ENCODE peak calls at places on chromosomes 16 and 17, in five cellular contexts. B is psoas muscle, X is A673, O is endothelial cell of umbilical vein, I is tibial nerve. L is an unnamed sample.

GRCh38 chr17:42305543-42306384 is 17.5 kb downstream of the STAT5A start:
- DNase-seq in B (no peak), X (no peak), O (no peak), I (no peak), L (no peak)

GRCh38 chr17:73103661-73104335 is 11.3 kb upstream of the SLC39A11 start:
- DNase-seq in B (no peak), X (no peak), O (no peak), I (no peak), L (no peak)

GRCh38 chr17:12395733-12396354 is 269.8 kb upstream of the MYOCD start:
- DNase-seq in B (no peak), X (peak; percentile 45), O (no peak), I (no peak), L (no peak)

GRCh38 chr16:4214215-4214621 is 27.7 kb downstream of the SRL start:
- DNase-seq in B (peak; percentile 74), X (peak; percentile 46), O (no peak), I (no peak), L (no peak)

GRCh38 chr17:19979917-19980770 is 2.5 kb upstream of the AKAP10 start:
- DNase-seq in B (peak; percentile 67), X (no peak), O (peak; percentile 35), I (no peak), L (peak; percentile 15)

GRCh38 chr17:63774982-63775290 is 966 bp downstream of the DDX42 start:
- DNase-seq in B (no peak), X (no peak), O (peak; percentile 33), I (no peak), L (no peak)

GRCh38 chr16:22670551-22670970 is 143.4 kb upstream of the HS3ST2 start:
- DNase-seq in B (no peak), X (peak; percentile 49), O (no peak), I (no peak), L (no peak)

GRCh38 chr16:75081179-75081859 is 35.3 kb downstream of the LDHD start:
- DNase-seq in B (no peak), X (no peak), O (no peak), I (no peak), L (no peak)

GRCh38 chr16:24670623-24671454 is 58.6 kb upstream of the TNRC6A start:
- DNase-seq in B (peak; percentile 68), X (peak; percentile 79), O (peak; percentile 59), I (peak; percentile 15), L (peak; percentile 55)

GRCh38 chr17:27980035-27980434 is 62.4 kb upstream of the NLK start:
- DNase-seq in B (no peak), X (peak; percentile 48), O (peak; percentile 99), I (no peak), L (peak; percentile 50)

GRCh38 chr17:20997711-20998570 is 44.9 kb downstream of the USP22 start:
- DNase-seq in B (peak; percentile 48), X (no peak), O (no peak), I (no peak), L (no peak)

GRCh38 chr17:14827394-14827793 is 437.7 kb downstream of the PMP22 start:
- DNase-seq in B (no peak), X (no peak), O (no peak), I (no peak), L (no peak)

GRCh38 chr17:75731086-75731715 is 9.9 kb downstream of the ITGB4 start:
- DNase-seq in B (no peak), X (no peak), O (no peak), I (no peak), L (no peak)

GRCh38 chr17:72502111-72502939 is 381.5 kb downstream of the SOX9 start:
- DNase-seq in B (no peak), X (no peak), O (no peak), I (no peak), L (no peak)

GRCh38 chr17:66716236-66717026 is 118.5 kb upstream of the CACNG5 start:
- DNase-seq in B (no peak), X (peak; percentile 76), O (peak; percentile 52), I (no peak), L (no peak)

GRCh38 chr16:78648517-78648916 is 549.1 kb downstream of the WWOX start:
- DNase-seq in B (no peak), X (no peak), O (no peak), I (no peak), L (peak; percentile 60)

GRCh38 chr17:32157225-32157624 is 14.9 kb downstream of the RHOT1 start:
- DNase-seq in B (no peak), X (no peak), O (no peak), I (no peak), L (no peak)

GRCh38 chr16:64459821-64460220 is 662.0 kb downstream of the CDH11 start:
- DNase-seq in B (no peak), X (peak; percentile 30), O (no peak), I (no peak), L (peak; percentile 15)

GRCh38 chr17:40348562-40349476 is 15.7 kb downstream of the GJD3 start:
- DNase-seq in B (peak; percentile 90), X (no peak), O (no peak), I (no peak), L (peak; percentile 73)

GRCh38 chr16:57054338-57054737 is 38.0 kb upstream of the CPNE2 start:
- DNase-seq in B (no peak), X (no peak), O (no peak), I (no peak), L (no peak)

GRCh38 chr17:7405882-7406825 is 1.5 kb upstream of the NLGN2 start:
- DNase-seq in B (no peak), X (no peak), O (no peak), I (no peak), L (no peak)

GRCh38 chr16:28277537-28278388 is 14.6 kb upstream of the SBK1 start:
- DNase-seq in B (peak; percentile 92), X (peak; percentile 77), O (peak; percentile 74), I (peak; percentile 83), L (peak; percentile 84)

GRCh38 chr16:4371481-4372314 is at the start of gene VASN:
- DNase-seq in B (peak; percentile 89), X (peak; percentile 80), O (peak; percentile 69), I (peak; percentile 83), L (peak; percentile 86)

GRCh38 chr16:35744084-35744483 is 2284.7 kb downstream of the TP53TG3F start:
- DNase-seq in B (no peak), X (no peak), O (no peak), I (no peak), L (no peak)

GRCh38 chr16:81551141-81551808 is 106.7 kb downstream of the CMIP start:
- DNase-seq in B (no peak), X (peak; percentile 21), O (peak; percentile 76), I (no peak), L (no peak)

GRCh38 chr17:19303367-19303776 is 59.2 kb downstream of the B9D1 start:
- DNase-seq in B (no peak), X (no peak), O (no peak), I (no peak), L (no peak)

GRCh38 chr17:78355045-78355641 is 4.7 kb downstream of the SOCS3 start:
- DNase-seq in B (peak; percentile 19), X (no peak), O (no peak), I (no peak), L (no peak)

DNA sequence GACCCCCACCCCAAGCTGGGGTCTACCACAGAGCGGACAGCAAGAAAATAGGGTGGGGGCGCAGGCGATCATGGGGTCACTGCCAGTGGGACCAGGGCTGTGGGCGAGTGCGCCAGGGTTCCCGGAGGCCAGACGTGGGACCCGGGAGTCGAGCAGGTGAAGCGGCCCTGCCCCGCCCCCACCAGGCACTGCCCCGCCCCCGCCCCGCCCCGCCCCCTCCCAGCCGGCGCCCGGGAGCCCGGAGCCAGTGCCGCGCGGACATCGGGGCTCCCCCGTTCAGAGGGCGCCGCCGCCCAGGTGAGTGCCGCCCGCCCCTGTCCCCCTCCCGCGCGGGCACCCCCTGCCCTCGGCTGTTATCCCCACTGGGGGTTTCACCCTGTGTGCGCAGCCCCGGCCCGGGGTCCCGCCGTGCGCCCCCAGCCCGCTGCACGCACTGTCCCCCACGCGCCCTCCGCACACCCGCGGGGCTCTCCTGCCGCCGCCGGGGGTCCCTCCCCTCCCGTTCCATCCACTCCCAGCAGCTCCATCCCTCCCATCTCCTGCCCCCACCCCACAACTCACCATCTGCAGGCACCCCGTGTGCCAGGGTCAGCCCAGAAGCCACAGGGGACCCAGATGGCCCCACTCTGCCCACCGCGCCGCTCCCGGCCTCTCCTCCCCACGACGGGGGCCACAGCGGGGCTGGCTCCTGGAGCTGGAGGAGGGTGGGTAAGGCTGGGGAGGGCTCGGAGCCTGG is at the start of gene SSTR5:
- DNase-seq in B (no peak), X (no peak), O (no peak), I (no peak), L (no peak)
- H3K27me3 ChIP-seq in B (peaks cover 82% of the 10 kb centered on the region), X (peaks cover 74% of the 10 kb centered on the region), O (peaks cover 10% of the 10 kb centered on the region), I (no peaks in the 10 kb centered on the region), L (peaks cover 81% of the 10 kb centered on the region)

DNA sequence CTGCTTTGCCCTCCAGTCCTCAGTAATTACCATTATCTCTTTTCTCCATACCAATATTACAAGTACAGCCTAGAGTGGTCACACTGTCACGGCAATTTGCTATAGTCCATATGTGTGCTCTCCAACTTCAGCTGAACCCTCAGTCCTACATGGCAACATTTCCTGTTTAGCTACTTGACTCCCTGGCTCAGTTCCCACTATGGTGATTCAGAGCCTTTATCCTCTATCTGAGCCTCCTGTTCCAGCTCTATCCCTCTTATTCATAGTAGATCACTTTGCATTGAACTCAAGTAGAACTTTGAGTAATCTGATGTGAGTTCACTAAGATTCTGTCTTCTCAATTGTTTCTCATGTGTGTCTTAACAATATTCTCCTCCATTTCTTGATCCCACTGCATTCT is 43.7 kb upstream of the GOSR1 start:
- DNase-seq in B (no peak), X (peak; percentile 89), O (peak; percentile 98), I (no peak), L (no peak)
- H3K27ac ChIP-seq in B (peak overlapping the region; percentile 14), X (no peak overlapping the region), O (peak overlapping the region; percentile 4), I (no peak overlapping the region), L (no peak overlapping the region)

GRCh38 chr17:22517716-22518115 is 825.4 kb downstream of the KCNJ18 start:
- DNase-seq in B (no peak), X (no peak), O (no peak), I (no peak), L (no peak)
- TF ChIP-seq CTCF in B (no peak), X (no peak), O (no peak), I (no peak), L (no peak)

DNA sequence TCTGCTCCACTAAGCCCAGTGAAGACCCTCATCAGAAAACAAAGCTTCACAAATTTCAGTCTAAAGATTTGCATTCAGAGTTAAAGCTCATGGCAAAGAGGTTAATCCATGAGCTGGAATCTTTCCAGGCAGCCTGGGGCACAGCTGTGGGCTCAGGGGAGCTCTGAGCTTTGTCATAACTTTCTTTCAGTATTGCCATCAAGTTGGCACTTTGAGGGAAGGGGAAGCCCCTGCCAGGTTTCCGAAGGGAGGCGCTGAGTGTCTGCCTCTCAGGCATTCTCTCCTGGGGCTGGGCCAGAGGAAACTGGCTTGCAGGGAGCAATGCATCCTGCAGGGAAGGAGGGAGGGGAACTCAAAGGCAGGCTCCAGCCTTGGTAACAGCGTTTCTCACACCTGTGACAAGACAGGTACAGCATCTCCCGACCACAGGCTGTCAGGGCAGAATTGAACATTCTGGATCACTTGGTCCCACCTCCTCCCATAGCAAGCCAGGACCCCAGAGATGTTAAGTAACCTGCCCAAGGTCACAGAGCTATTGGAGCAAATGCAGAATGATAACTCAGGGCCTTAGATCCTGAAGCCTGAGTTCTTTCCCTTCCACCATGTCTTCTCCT is 3.9 kb downstream of the LPO start:
- DNase-seq in B (no peak), X (peak; percentile 44), O (no peak), I (no peak), L (no peak)
- H3K27me3 ChIP-seq in B (peaks cover 27% of the 10 kb centered on the region), X (peaks cover 11% of the 10 kb centered on the region), O (peaks cover 23% of the 10 kb centered on the region), I (no peaks in the 10 kb centered on the region), L (peaks cover 66% of the 10 kb centered on the region)